ENCODE peak calls at places on chromosomes 12 and 14, in nine cellular contexts. R is CD4-positive, alpha-beta memory T cell; T is heart right ventricle; G is PC-9; D is transverse colon; O is AG09309; A is kidney; B is uterus; C is cardiac fibroblast. H is an unnamed sample.

GRCh38 chr14:66066991-66067788 is 419.0 kb upstream of the CCDC196 start:
- DNase-seq in R (no peak), T (no peak), G (no peak), D (no peak), O (no peak), A (no peak), B (no peak), C (peak; percentile 81), H (no peak)

GRCh38 chr12:59657266-59657665 is 61.4 kb downstream of the SLC16A7 start:
- DNase-seq in R (no peak), T (no peak), G (no peak), D (no peak), O (no peak), A (no peak), B (no peak), C (peak; percentile 34), H (no peak)

GRCh38 chr14:75928587-75929230 is 53.1 kb downstream of the TGFB3 start:
- DNase-seq in R (no peak), T (no peak), G (no peak), D (no peak), O (no peak), A (no peak), B (no peak), C (peak; percentile 48), H (no peak)

GRCh38 chr12:2299207-2299606 is 246.4 kb downstream of the CACNA1C start:
- DNase-seq in R (no peak), T (no peak), G (no peak), D (no peak), O (no peak), A (peak; percentile 85), B (peak; percentile 54), C (no peak), H (no peak)

GRCh38 chr12:77064891-77065360 is 443 bp downstream of the E2F7 start:
- DNase-seq in R (no peak), T (no peak), G (no peak), D (no peak), O (no peak), A (no peak), B (no peak), C (no peak), H (no peak)

GRCh38 chr14:44798386-44799242 is 163.1 kb downstream of the KLHL28 start:
- DNase-seq in R (no peak), T (no peak), G (no peak), D (no peak), O (no peak), A (no peak), B (no peak), C (no peak), H (no peak)

GRCh38 chr12:33476058-33476457 is 36.4 kb upstream of the SYT10 start:
- DNase-seq in R (no peak), T (no peak), G (no peak), D (no peak), O (no peak), A (no peak), B (no peak), C (no peak), H (no peak)

GRCh38 chr12:79444089-79444488 is 246.7 kb downstream of the PAWR start:
- DNase-seq in R (no peak), T (no peak), G (no peak), D (no peak), O (no peak), A (no peak), B (no peak), C (peak; percentile 54), H (no peak)

GRCh38 chr12:12705833-12706520 is 10.0 kb upstream of the GPR19 start:
- DNase-seq in R (peak; percentile 85), T (no peak), G (no peak), D (peak; percentile 52), O (no peak), A (peak; percentile 76), B (no peak), C (no peak), H (no peak)

GRCh38 chr12:46455648-46456352 is 83.2 kb upstream of the SLC38A2 start:
- DNase-seq in R (no peak), T (no peak), G (peak; percentile 100), D (no peak), O (no peak), A (no peak), B (no peak), C (no peak), H (no peak)

GRCh38 chr12:89663577-89664357 is 44.9 kb downstream of the ATP2B1 start:
- DNase-seq in R (no peak), T (no peak), G (peak; percentile 73), D (no peak), O (no peak), A (no peak), B (no peak), C (peak; percentile 17), H (peak; percentile 22)

GRCh38 chr12:26723379-26724308 is 109.3 kb downstream of the ITPR2 start:
- DNase-seq in R (no peak), T (no peak), G (peak; percentile 47), D (no peak), O (no peak), A (no peak), B (peak; percentile 42), C (peak; percentile 79), H (no peak)

DNA sequence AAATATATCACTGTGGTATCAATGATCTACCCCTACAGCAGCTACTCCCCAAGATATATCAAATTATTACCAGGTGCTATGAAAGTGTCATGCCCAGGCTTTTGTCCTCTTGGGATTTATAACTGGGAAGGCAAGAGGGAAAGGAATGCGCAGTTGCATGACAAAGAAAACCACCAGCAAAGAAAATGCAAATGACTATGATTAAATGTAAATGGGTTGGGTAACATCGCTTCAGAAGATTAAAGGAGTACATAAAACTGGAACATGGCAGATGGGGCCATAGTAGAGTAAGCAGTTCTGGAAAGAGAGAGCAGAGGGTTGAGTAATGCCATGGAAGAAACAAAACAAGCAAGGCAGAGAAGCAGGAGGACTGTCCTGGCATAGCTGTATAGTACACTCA is 493.1 kb downstream of the NOVA1 start:
- DNase-seq in R (no peak), T (no peak), G (no peak), D (no peak), O (no peak), A (no peak), B (no peak), C (no peak), H (no peak)
- H3K4me3 ChIP-seq in R (no peak overlapping the region), T (no peak overlapping the region), G (no peak overlapping the region), D (no peak overlapping the region), O (no peak overlapping the region), A (no peak overlapping the region), B (no peak overlapping the region), C (no peak overlapping the region), H (no peak overlapping the region)

GRCh38 chr12:49967777-49968250 is 4.9 kb upstream of the AQP6 start:
- DNase-seq in R (no peak), T (no peak), G (no peak), D (no peak), O (no peak), A (no peak), B (no peak), C (no peak), H (no peak)
- H3K4me3 ChIP-seq in R (no peak overlapping the region), T (peak overlapping the region; percentile 27), G (peak overlapping the region; percentile 50), D (no peak overlapping the region), O (peak overlapping the region; percentile 32), A (no peak overlapping the region), B (no peak overlapping the region), C (peak overlapping the region; percentile 30), H (peak overlapping the region; percentile 46)

GRCh38 chr12:86837246-86837645 is 581.1 kb upstream of the MGAT4C start:
- DNase-seq in R (no peak), T (no peak), G (no peak), D (no peak), O (no peak), A (no peak), B (no peak), C (no peak), H (no peak)
- H3K4me3 ChIP-seq in R (no peak overlapping the region), T (no peak overlapping the region), G (no peak overlapping the region), D (no peak overlapping the region), O (no peak overlapping the region), A (no peak overlapping the region), B (no peak overlapping the region), C (no peak overlapping the region), H (no peak overlapping the region)

DNA sequence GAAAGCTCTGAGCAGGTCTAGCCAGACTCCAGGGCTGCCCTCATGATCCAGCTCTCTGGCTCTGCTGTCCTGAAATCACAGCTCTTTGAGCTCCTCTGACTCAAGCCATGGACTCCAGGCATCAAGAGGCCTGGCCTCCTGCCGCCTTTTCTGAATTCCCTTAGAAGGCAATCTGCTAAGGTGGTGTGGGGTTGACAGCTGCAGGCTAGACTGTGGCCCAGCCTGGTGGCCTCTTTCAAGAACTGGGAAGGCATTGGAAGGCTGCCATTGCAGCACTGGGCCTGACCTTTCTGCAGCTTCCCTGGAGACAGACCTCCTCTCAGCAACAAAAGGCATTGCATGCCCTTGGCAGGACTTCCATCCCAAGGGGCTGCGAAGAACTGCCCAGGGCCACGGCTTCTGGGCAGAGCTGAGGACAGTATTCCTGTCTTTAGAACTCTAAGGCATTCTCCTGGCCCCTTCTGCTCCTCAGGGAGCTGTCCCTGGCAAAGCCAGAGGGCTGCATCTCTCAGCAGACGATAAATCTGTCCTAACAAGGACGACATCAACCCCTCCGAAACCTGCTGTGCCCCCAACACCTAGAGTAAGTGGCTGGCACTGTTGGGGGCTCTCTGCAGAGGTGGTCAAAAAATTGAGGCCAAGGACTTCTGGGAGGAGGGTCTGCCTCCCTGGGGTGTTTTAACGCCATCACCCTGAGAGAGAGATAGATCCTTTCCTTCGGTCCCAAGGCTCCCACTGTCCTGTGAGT is 115.6 kb downstream of the RBM19 start:
- DNase-seq in R (no peak), T (peak; percentile 64), G (no peak), D (peak; percentile 18), O (no peak), A (no peak), B (peak; percentile 27), C (peak; percentile 87), H (peak; percentile 48)
- H3K4me3 ChIP-seq in R (no peak overlapping the region), T (no peak overlapping the region), G (no peak overlapping the region), D (no peak overlapping the region), O (no peak overlapping the region), A (no peak overlapping the region), B (no peak overlapping the region), C (no peak overlapping the region), H (no peak overlapping the region)

DNA sequence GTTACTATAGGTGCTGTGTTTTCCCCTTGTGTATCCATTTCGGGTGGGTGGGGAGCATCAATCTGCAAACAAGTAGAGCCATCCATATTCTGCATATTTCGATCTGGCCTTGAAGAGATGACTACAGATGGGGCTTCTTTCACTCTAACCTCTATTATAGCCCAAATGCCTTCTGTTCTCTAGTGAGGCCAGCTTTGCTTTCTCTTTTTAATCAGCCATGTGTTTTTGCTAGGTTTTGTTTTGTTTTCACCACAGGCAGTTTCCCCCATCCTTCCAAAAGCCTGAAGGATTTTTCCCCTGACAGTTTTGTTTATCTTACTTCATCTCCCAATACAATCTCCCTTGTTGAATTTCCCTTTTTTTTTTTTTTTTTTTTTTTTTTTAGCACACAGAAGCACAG is 224.1 kb downstream of the BTG1 start:
- DNase-seq in R (no peak), T (no peak), G (no peak), D (no peak), O (no peak), A (no peak), B (no peak), C (no peak), H (no peak)
- H3K4me3 ChIP-seq in R (no peak overlapping the region), T (no peak overlapping the region), G (no peak overlapping the region), D (no peak overlapping the region), O (no peak overlapping the region), A (no peak overlapping the region), B (no peak overlapping the region), C (no peak overlapping the region), H (no peak overlapping the region)

DNA sequence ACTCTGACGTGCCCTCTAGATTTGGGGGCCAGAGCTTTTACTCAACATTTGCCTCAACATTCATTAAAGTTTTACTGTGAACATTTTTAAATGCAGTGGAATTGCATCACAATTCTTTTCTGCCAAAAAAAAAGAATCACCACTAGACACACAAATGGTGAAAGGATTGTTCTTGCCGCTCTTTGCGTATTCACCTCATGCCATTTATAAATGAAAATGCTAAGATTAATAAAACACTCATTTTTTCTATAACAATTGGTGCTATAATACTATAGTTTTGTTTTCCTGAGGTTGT is 985 bp downstream of the RHOJ start:
- DNase-seq in R (no peak), T (no peak), G (no peak), D (no peak), O (no peak), A (no peak), B (no peak), C (peak; percentile 43), H (no peak)
- H3K4me3 ChIP-seq in R (no peak overlapping the region), T (peak overlapping the region; percentile 57), G (no peak overlapping the region), D (no peak overlapping the region), O (peak overlapping the region; percentile 42), A (peak overlapping the region; percentile 67), B (peak overlapping the region; percentile 37), C (peak overlapping the region; percentile 65), H (peak overlapping the region; percentile 48)

H was measured in skeletal muscle cell.